ENCODE peak calls at places on chromosomes 13 and 19, in ten cellular contexts. One of them, this sample, is unnamed.

GRCh38 chr19:3216874-3217273 is 7.6 kb upstream of the CELF5 start:
- DNase-seq in CD8-positive, alpha-beta T cell: no peak
- DNase-seq in tibial artery: no peak
- DNase-seq in kidney: no peak
- DNase-seq in adrenal gland: no peak
- DNase-seq in upper lobe of left lung: no peak
- DNase-seq in CD4-positive, alpha-beta T cell: no peak
- DNase-seq in cardiac muscle cell: no peak
- DNase-seq in uterus: no peak
- DNase-seq in body of pancreas: no peak
- DNase-seq in this sample: no peak

GRCh38 chr19:27722625-27723024 is 1490.3 kb downstream of the UQCRFS1 start:
- DNase-seq in CD8-positive, alpha-beta T cell: no peak
- DNase-seq in tibial artery: no peak
- DNase-seq in kidney: no peak
- DNase-seq in adrenal gland: no peak
- DNase-seq in upper lobe of left lung: no peak
- DNase-seq in CD4-positive, alpha-beta T cell: no peak
- DNase-seq in cardiac muscle cell: no peak
- DNase-seq in uterus: no peak
- DNase-seq in body of pancreas: no peak
- DNase-seq in this sample: no peak

GRCh38 chr13:44051923-44052322 is 172.2 kb downstream of the LACC1 start:
- DNase-seq in CD8-positive, alpha-beta T cell: no peak
- DNase-seq in tibial artery: no peak
- DNase-seq in kidney: no peak
- DNase-seq in adrenal gland: no peak
- DNase-seq in upper lobe of left lung: no peak
- DNase-seq in CD4-positive, alpha-beta T cell: no peak
- DNase-seq in cardiac muscle cell: no peak
- DNase-seq in uterus: no peak
- DNase-seq in body of pancreas: no peak
- DNase-seq in this sample: no peak

GRCh38 chr13:29448124-29448685 is 147.3 kb downstream of the SLC7A1 start:
- DNase-seq in CD8-positive, alpha-beta T cell: no peak
- DNase-seq in tibial artery: no peak
- DNase-seq in kidney: no peak
- DNase-seq in adrenal gland: no peak
- DNase-seq in upper lobe of left lung: no peak
- DNase-seq in CD4-positive, alpha-beta T cell: no peak
- DNase-seq in cardiac muscle cell: peak; percentile 22
- DNase-seq in uterus: no peak
- DNase-seq in body of pancreas: no peak
- DNase-seq in this sample: no peak

GRCh38 chr19:17784201-17785008 is 10.5 kb upstream of the B3GNT3 start:
- DNase-seq in CD8-positive, alpha-beta T cell: peak; percentile 55
- DNase-seq in tibial artery: peak; percentile 53
- DNase-seq in kidney: peak; percentile 78
- DNase-seq in adrenal gland: peak; percentile 62
- DNase-seq in upper lobe of left lung: peak; percentile 62
- DNase-seq in CD4-positive, alpha-beta T cell: peak; percentile 74
- DNase-seq in cardiac muscle cell: peak; percentile 83
- DNase-seq in uterus: peak; percentile 50
- DNase-seq in body of pancreas: peak; percentile 70
- DNase-seq in this sample: peak; percentile 49

GRCh38 chr13:99528547-99528946 is 27.3 kb downstream of the TM9SF2 start:
- DNase-seq in CD8-positive, alpha-beta T cell: no peak
- DNase-seq in tibial artery: no peak
- DNase-seq in kidney: no peak
- DNase-seq in adrenal gland: no peak
- DNase-seq in upper lobe of left lung: no peak
- DNase-seq in CD4-positive, alpha-beta T cell: no peak
- DNase-seq in cardiac muscle cell: peak; percentile 43
- DNase-seq in uterus: no peak
- DNase-seq in body of pancreas: no peak
- DNase-seq in this sample: no peak

GRCh38 chr13:98972627-98973026 is 5.2 kb downstream of the DOCK9 start:
- DNase-seq in CD8-positive, alpha-beta T cell: no peak
- DNase-seq in tibial artery: no peak
- DNase-seq in kidney: no peak
- DNase-seq in adrenal gland: no peak
- DNase-seq in upper lobe of left lung: no peak
- DNase-seq in CD4-positive, alpha-beta T cell: no peak
- DNase-seq in cardiac muscle cell: peak; percentile 66
- DNase-seq in uterus: no peak
- DNase-seq in body of pancreas: no peak
- DNase-seq in this sample: no peak

GRCh38 chr13:105806335-105806920 is 729.0 kb downstream of the EFNB2 start:
- DNase-seq in CD8-positive, alpha-beta T cell: no peak
- DNase-seq in tibial artery: no peak
- DNase-seq in kidney: no peak
- DNase-seq in adrenal gland: no peak
- DNase-seq in upper lobe of left lung: no peak
- DNase-seq in CD4-positive, alpha-beta T cell: no peak
- DNase-seq in cardiac muscle cell: no peak
- DNase-seq in uterus: no peak
- DNase-seq in body of pancreas: peak; percentile 15
- DNase-seq in this sample: no peak

GRCh38 chr13:112954488-112955270 is 14.3 kb upstream of the MCF2L start:
- DNase-seq in CD8-positive, alpha-beta T cell: no peak
- DNase-seq in tibial artery: no peak
- DNase-seq in kidney: no peak
- DNase-seq in adrenal gland: no peak
- DNase-seq in upper lobe of left lung: peak; percentile 9
- DNase-seq in CD4-positive, alpha-beta T cell: no peak
- DNase-seq in cardiac muscle cell: no peak
- DNase-seq in uterus: no peak
- DNase-seq in body of pancreas: no peak
- DNase-seq in this sample: no peak

GRCh38 chr19:37172368-37173366 is at the start of gene ZNF585A:
- DNase-seq in CD8-positive, alpha-beta T cell: peak; percentile 83
- DNase-seq in tibial artery: peak; percentile 95
- DNase-seq in kidney: peak; percentile 96
- DNase-seq in adrenal gland: peak; percentile 94
- DNase-seq in upper lobe of left lung: peak; percentile 96
- DNase-seq in CD4-positive, alpha-beta T cell: peak; percentile 88
- DNase-seq in cardiac muscle cell: peak; percentile 96
- DNase-seq in uterus: peak; percentile 92
- DNase-seq in body of pancreas: peak; percentile 94
- DNase-seq in this sample: peak; percentile 89

DNA sequence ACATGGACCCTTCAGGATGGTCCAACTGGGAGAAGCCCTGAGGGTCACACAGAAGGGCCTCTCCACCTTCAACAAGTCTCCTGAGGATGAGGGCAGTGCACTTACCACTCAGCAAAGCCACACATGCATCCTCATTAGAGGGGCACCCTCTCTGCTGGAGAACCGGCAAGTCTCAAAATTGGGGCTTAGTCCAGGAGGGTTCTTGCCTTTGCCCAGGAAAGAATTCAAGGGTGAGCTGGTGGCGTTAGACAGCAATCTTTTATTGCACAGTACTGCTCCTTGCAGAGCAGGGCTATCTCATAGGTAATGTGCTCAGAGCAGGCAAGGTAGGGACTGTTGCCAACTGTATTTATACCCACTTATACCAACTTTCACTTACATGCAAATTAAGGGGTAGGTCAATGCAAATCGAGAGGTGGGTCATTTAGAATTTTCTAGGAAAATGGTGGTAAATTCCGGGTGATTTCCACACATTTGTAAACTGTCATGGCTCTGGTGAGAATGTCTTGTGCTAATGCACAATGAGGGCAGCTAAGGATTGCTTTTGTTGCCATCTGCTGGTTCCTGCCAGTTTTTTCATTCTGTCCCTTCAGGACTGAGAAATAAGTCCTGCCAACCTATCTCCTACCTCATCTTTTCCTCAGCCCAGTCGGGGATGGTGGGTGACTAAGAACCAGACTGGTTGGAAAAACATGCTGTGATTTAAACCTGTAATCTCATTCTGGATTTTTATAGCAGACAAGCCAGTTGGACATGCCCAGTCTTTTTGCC is 27.8 kb upstream of the IGSF23 start:
- DNase-seq in CD8-positive, alpha-beta T cell: no peak
- DNase-seq in tibial artery: no peak
- DNase-seq in kidney: no peak
- DNase-seq in adrenal gland: peak; percentile 34
- DNase-seq in upper lobe of left lung: no peak
- DNase-seq in CD4-positive, alpha-beta T cell: no peak
- DNase-seq in cardiac muscle cell: no peak
- DNase-seq in uterus: no peak
- DNase-seq in body of pancreas: no peak
- DNase-seq in this sample: no peak
- TF ChIP-seq CTCF in CD8-positive, alpha-beta T cell: no peak
- TF ChIP-seq CTCF in tibial artery: no peak
- TF ChIP-seq CTCF in kidney: no peak
- TF ChIP-seq CTCF in adrenal gland: peak; percentile 13
- TF ChIP-seq CTCF in upper lobe of left lung: no peak
- TF ChIP-seq CTCF in CD4-positive, alpha-beta T cell: no peak
- TF ChIP-seq CTCF in cardiac muscle cell: peak; percentile 24
- TF ChIP-seq CTCF in uterus: no peak
- TF ChIP-seq CTCF in body of pancreas: no peak
- TF ChIP-seq CTCF in this sample: no peak

DNA sequence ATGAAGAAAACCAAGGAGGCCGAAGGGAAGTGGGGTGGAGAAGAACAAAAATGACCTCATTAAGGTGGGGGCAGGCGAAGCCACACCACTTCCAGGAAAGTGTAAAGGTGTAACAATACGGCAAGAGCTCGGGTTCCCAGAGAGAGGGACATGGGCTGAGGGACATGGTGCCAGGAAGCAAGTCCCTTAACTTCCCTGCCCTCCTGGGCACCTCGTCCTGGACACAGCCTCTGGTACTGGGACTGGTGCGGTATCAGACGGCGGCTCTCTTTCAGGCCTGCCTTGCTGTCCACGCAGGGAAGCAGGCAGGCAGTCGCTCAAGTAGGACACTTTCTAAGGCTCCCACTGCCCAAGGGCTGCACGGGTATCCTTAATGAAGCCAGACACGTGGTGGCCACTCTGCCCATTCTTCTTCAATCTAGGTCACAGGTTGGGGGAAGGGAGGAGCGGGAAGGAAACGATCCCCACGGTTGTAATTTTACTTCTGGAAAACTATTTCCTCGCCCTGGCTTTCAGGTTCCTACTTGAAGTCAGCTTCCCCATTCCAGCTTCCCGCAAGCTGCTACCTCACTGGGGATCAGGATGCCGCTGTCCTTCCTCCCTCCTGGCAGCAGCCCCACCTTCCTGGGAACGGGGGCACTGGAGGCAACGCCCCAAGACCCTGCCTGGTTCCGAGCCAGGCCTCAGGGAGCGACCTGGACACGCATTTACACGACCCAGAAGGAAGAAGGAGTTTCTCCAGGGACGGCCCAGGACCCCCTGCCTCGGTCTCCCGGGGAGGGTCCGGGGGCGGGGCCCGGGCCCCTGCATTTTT is 1.2 kb downstream of the AP3D1 start:
- DNase-seq in CD8-positive, alpha-beta T cell: no peak
- DNase-seq in tibial artery: peak; percentile 31
- DNase-seq in kidney: no peak
- DNase-seq in adrenal gland: peak; percentile 50
- DNase-seq in upper lobe of left lung: peak; percentile 65
- DNase-seq in CD4-positive, alpha-beta T cell: no peak
- DNase-seq in cardiac muscle cell: no peak
- DNase-seq in uterus: no peak
- DNase-seq in body of pancreas: peak; percentile 38
- DNase-seq in this sample: no peak
- H3K9me3 ChIP-seq in CD8-positive, alpha-beta T cell: no peaks in the 10 kb centered on the region
- H3K9me3 ChIP-seq in tibial artery: no peaks in the 10 kb centered on the region
- H3K9me3 ChIP-seq in kidney: no peaks in the 10 kb centered on the region
- H3K9me3 ChIP-seq in adrenal gland: no peaks in the 10 kb centered on the region
- H3K9me3 ChIP-seq in upper lobe of left lung: no peaks in the 10 kb centered on the region
- H3K9me3 ChIP-seq in CD4-positive, alpha-beta T cell: no peaks in the 10 kb centered on the region
- H3K9me3 ChIP-seq in cardiac muscle cell: no peaks in the 10 kb centered on the region
- H3K9me3 ChIP-seq in uterus: no peaks in the 10 kb centered on the region
- H3K9me3 ChIP-seq in body of pancreas: no peaks in the 10 kb centered on the region
- H3K9me3 ChIP-seq in this sample: no peaks in the 10 kb centered on the region

GRCh38 chr19:39389621-39390414 is 1.1 kb downstream of the PAF1 start:
- DNase-seq in CD8-positive, alpha-beta T cell: no peak
- DNase-seq in tibial artery: no peak
- DNase-seq in kidney: no peak
- DNase-seq in adrenal gland: no peak
- DNase-seq in upper lobe of left lung: no peak
- DNase-seq in CD4-positive, alpha-beta T cell: no peak
- DNase-seq in cardiac muscle cell: no peak
- DNase-seq in uterus: no peak
- DNase-seq in body of pancreas: no peak
- DNase-seq in this sample: no peak
- H3K27ac ChIP-seq in CD8-positive, alpha-beta T cell: peak overlapping the region; percentile 99
- H3K27ac ChIP-seq in tibial artery: peak overlapping the region; percentile 98
- H3K27ac ChIP-seq in kidney: no peak overlapping the region
- H3K27ac ChIP-seq in adrenal gland: peak overlapping the region; percentile 97
- H3K27ac ChIP-seq in upper lobe of left lung: peak overlapping the region; percentile 93
- H3K27ac ChIP-seq in CD4-positive, alpha-beta T cell: peak overlapping the region; percentile 98
- H3K27ac ChIP-seq in cardiac muscle cell: peak overlapping the region; percentile 94
- H3K27ac ChIP-seq in uterus: peak overlapping the region; percentile 99
- H3K27ac ChIP-seq in body of pancreas: peak overlapping the region; percentile 84
- H3K27ac ChIP-seq in this sample: peak overlapping the region; percentile 98

DNA sequence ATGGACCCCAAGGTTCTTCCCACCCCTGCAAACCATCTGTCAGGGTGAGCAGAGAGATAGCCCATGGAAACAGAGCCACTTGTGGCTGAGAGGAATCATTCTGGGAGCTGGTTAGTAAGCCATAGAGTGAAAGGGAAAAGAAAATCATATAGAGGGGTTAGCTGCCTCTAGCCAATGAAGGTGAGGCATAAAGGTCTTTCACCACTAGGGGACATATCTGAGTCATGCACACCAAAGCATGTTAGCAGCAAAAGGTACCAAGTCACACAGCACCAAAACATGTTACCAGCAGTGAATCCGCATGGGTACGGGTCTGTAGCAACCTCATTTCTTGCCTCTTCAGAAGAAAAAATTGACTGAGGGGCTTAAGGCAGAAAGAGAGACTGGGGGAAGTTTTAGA is 76.7 kb upstream of the ZNF43 start:
- DNase-seq in CD8-positive, alpha-beta T cell: no peak
- DNase-seq in tibial artery: no peak
- DNase-seq in kidney: no peak
- DNase-seq in adrenal gland: no peak
- DNase-seq in upper lobe of left lung: no peak
- DNase-seq in CD4-positive, alpha-beta T cell: no peak
- DNase-seq in cardiac muscle cell: no peak
- DNase-seq in uterus: no peak
- DNase-seq in body of pancreas: no peak
- DNase-seq in this sample: no peak
- TF ChIP-seq CTCF in CD8-positive, alpha-beta T cell: no peak
- TF ChIP-seq CTCF in tibial artery: no peak
- TF ChIP-seq CTCF in kidney: no peak
- TF ChIP-seq CTCF in adrenal gland: no peak
- TF ChIP-seq CTCF in upper lobe of left lung: no peak
- TF ChIP-seq CTCF in CD4-positive, alpha-beta T cell: no peak
- TF ChIP-seq CTCF in cardiac muscle cell: no peak
- TF ChIP-seq CTCF in uterus: no peak
- TF ChIP-seq CTCF in body of pancreas: no peak
- TF ChIP-seq CTCF in this sample: no peak

This sample was measured in left ventricle myocardium inferior.